ENCODE peak calls at places on chromosomes 12 and 14, in seven cellular contexts. N is heart left ventricle, J is endothelial cell of umbilical vein, O is adrenal gland, D is breast epithelium, B is transverse colon, U is H1. A is an unnamed sample. For H3K36me3, the result is how much of the 10 kb centered on the place peaks cover.

GRCh38 chr12:86331457-86331856 is 75.3 kb upstream of the MGAT4C start:
- DNase-seq in B (no peak), D (no peak), N (no peak), O (no peak), J (no peak), U (no peak), A (no peak)

GRCh38 chr12:79690606-79691298 is at the start of gene PAWR:
- DNase-seq in B (peak), N (peak), J (peak), U (peak), O (peak), D (peak), A (peak)

GRCh38 chr12:79223210-79223609 is 358.6 kb downstream of the SYT1 start:
- DNase-seq in J (no peak), U (no peak), O (no peak), N (no peak), D (no peak), B (no peak), A (no peak)

GRCh38 chr12:58314610-58315009 is 373.2 kb downstream of the ATP23 start:
- DNase-seq in D (no peak), U (no peak), J (peak), O (no peak), N (no peak), B (no peak), A (no peak)

GRCh38 chr12:51437471-51437870 is 12.8 kb downstream of the SLC4A8 start:
- DNase-seq in J (peak), N (no peak), O (no peak), U (no peak), B (no peak), D (no peak), A (no peak)

GRCh38 chr14:64232095-64232830 is 61.9 kb downstream of the ESR2 start:
- DNase-seq in D (no peak), U (no peak), O (peak), B (no peak), N (no peak), J (peak), A (no peak)

GRCh38 chr14:98580131-98580678 is 691.8 kb downstream of the BCL11B start:
- DNase-seq in N (no peak), B (no peak), O (peak), U (no peak), J (no peak), D (no peak), A (no peak)

GRCh38 chr14:58146399-58146798 is 5.6 kb downstream of the ARMH4 start:
- DNase-seq in U (no peak), O (no peak), B (no peak), J (no peak), N (no peak), D (no peak), A (no peak)

GRCh38 chr14:105485720-105486332 is 860 bp upstream of the CRIP1 start:
- DNase-seq in U (no peak), J (peak), N (peak), D (no peak), B (no peak), O (no peak), A (no peak)

GRCh38 chr12:26198742-26199141 is 3.4 kb downstream of the SSPN start:
- DNase-seq in B (no peak), U (no peak), N (no peak), D (no peak), O (peak), J (no peak), A (no peak)

GRCh38 chr12:12723681-12724420 is 6.7 kb downstream of the CDKN1B start:
- DNase-seq in N (peak), U (no peak), J (peak), D (no peak), B (peak), O (peak), A (peak)

GRCh38 chr12:110995016-110995415 is 74.6 kb upstream of the MYL2 start:
- DNase-seq in O (no peak), N (peak), D (no peak), B (no peak), U (no peak), J (no peak), A (no peak)

GRCh38 chr14:59265808-59266207 is 77.3 kb downstream of the DAAM1 start:
- DNase-seq in D (no peak), U (no peak), B (peak), N (no peak), O (no peak), J (no peak), A (no peak)

GRCh38 chr14:61145258-61145902 is 135.8 kb downstream of the TMEM30B start:
- DNase-seq in D (no peak), U (no peak), O (no peak), J (no peak), B (no peak), N (no peak), A (no peak)

GRCh38 chr12:14770495-14771313 is 32.6 kb downstream of the WBP11 start:
- DNase-seq in B (peak), D (peak), O (peak), N (peak), J (peak), U (peak), A (peak)

GRCh38 chr12:13564266-13564810 is 367.8 kb downstream of the EMP1 start:
- DNase-seq in D (no peak), O (no peak), J (no peak), U (no peak), N (no peak), B (no peak), A (no peak)

GRCh38 chr14:99073401-99073800 is 198.6 kb downstream of the BCL11B start:
- DNase-seq in B (no peak), U (no peak), N (no peak), O (no peak), J (no peak), D (no peak), A (no peak)

GRCh38 chr12:93776581-93777018 is 99.4 kb downstream of the CRADD start:
- DNase-seq in O (no peak), B (no peak), D (no peak), N (no peak), J (no peak), U (no peak), A (no peak)

GRCh38 chr12:2294651-2295475 is 242.1 kb downstream of the CACNA1C start:
- DNase-seq in D (no peak), J (no peak), O (peak), N (no peak), U (no peak), B (peak), A (no peak)

GRCh38 chr14:89607453-89607852 is 190.4 kb upstream of the FOXN3 start:
- DNase-seq in O (no peak), U (no peak), B (no peak), D (no peak), J (no peak), N (no peak), A (no peak)

GRCh38 chr12:109770104-109770860 is 56.7 kb downstream of the FAM222A start:
- DNase-seq in U (no peak), J (no peak), N (no peak), B (no peak), D (no peak), O (no peak), A (peak)

GRCh38 chr12:105382771-105383632 is 52.5 kb downstream of the C12orf75 start:
- DNase-seq in J (peak), O (peak), D (no peak), U (no peak), N (peak), B (no peak), A (no peak)

GRCh38 chr12:98646165-98646764 is 1.2 kb downstream of the APAF1 start:
- DNase-seq in D (no peak), J (peak), B (no peak), N (no peak), O (no peak), U (no peak), A (no peak)

GRCh38 chr14:106846218-106846617 is 1319.8 kb downstream of the TMEM121 start:
- DNase-seq in N (no peak), U (no peak), D (no peak), B (no peak), J (no peak), O (no peak), A (no peak)

GRCh38 chr14:101508948-101509729 is 52.2 kb upstream of the DIO3 start:
- DNase-seq in N (no peak), J (no peak), U (no peak), O (no peak), D (no peak), B (no peak), A (no peak)

GRCh38 chr12:108117163-108117849 is 11.8 kb upstream of the WSCD2 start:
- DNase-seq in O (no peak), D (no peak), B (no peak), N (no peak), U (no peak), J (no peak), A (no peak)

GRCh38 chr14:71488703-71489141 is 443.5 kb upstream of the RGS6 start:
- DNase-seq in B (no peak), N (no peak), D (no peak), U (no peak), J (no peak), O (no peak), A (no peak)

GRCh38 chr12:85016423-85016822 is 19.7 kb downstream of the TSPAN19 start:
- DNase-seq in D (no peak), B (no peak), U (no peak), J (peak), O (peak), N (no peak), A (no peak)

GRCh38 chr12:6603095-6603567 is 4.0 kb downstream of the CHD4 start:
- DNase-seq in U (no peak), N (peak), B (peak), O (peak), J (peak), D (no peak), A (no peak)

GRCh38 chr12:14995583-14996425 is 23.0 kb downstream of the PDE6H start:
- DNase-seq in B (no peak), J (peak), D (no peak), U (no peak), O (no peak), N (no peak), A (no peak)

GRCh38 chr14:77799863-77800730 is at the start of gene ADCK1:
- DNase-seq in O (peak), B (peak), N (peak), D (peak), J (peak), U (no peak), A (peak)

GRCh38 chr14:91891081-91891480 is 23.7 kb upstream of the TC2N start:
- DNase-seq in O (no peak), B (no peak), N (no peak), D (no peak), J (no peak), U (no peak), A (no peak)

GRCh38 chr12:26691234-26691970 is 141.6 kb downstream of the ITPR2 start:
- DNase-seq in D (no peak), B (no peak), N (no peak), J (peak), U (peak), O (peak), A (no peak)

GRCh38 chr12:112822056-112822455 is 30.5 kb downstream of the RPH3A start:
- DNase-seq in U (no peak), D (no peak), B (no peak), O (no peak), J (no peak), N (no peak), A (no peak)

GRCh38 chr12:103140217-103140616 is 182.7 kb downstream of the ASCL1 start:
- DNase-seq in U (no peak), B (no peak), D (no peak), N (no peak), J (no peak), O (no peak), A (no peak)

GRCh38 chr14:36661506-36662257 is at the start of gene PAX9:
- DNase-seq in D (peak), B (peak), J (peak), N (peak), U (peak), O (peak), A (peak)

GRCh38 chr12:62582065-62582366 is 115.4 kb downstream of the MON2 start:
- DNase-seq in O (no peak), N (no peak), J (no peak), U (no peak), D (no peak), B (no peak), A (no peak)
- TF ChIP-seq CTCF in O (no peak), N (no peak), J (no peak), U (no peak), D (no peak), B (no peak), A (no peak)

GRCh38 chr14:50116221-50116956 is at the start of gene VCPKMT:
- DNase-seq in O (peak), U (peak), J (peak), D (peak), N (peak), B (peak), A (peak)

GRCh38 chr14:50116986-50117385 is 614 bp upstream of the VCPKMT start:
- DNase-seq in O (peak), J (no peak), U (no peak), D (no peak), N (no peak), B (no peak), A (no peak)

GRCh38 chr14:50110323-50111037 is 5.9 kb downstream of the VCPKMT start:
- DNase-seq in U (no peak), B (no peak), D (no peak), J (no peak), O (no peak), N (no peak), A (no peak)

GRCh38 chr14:50109342-50109741 is 7.0 kb downstream of the VCPKMT start:
- DNase-seq in J (peak), U (no peak), D (no peak), B (no peak), N (no peak), O (no peak), A (no peak)

DNA sequence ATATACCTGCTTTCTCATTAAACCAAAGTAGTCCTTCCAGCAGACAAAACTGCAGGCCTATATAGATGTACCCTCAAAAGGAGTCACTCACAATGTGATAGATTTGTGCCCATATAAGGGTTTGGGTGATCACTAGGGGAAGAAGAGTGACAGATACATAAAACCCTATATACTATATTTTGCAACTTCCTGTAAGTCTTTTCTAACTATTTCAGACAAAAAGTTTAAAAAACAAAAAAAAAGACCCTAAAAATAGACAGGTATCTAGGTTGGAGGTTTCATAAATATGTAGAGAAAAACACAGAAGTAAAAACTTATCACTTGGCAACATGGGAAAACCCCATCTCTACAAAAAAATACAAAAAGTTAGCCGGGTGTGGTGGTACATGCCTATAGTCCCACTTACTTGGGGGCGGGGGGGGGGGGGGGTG is 3.0 kb downstream of the VCPKMT start:
- DNase-seq in J (no peak), B (no peak), N (no peak), D (no peak), U (no peak), O (no peak), A (no peak)
- H3K36me3 ChIP-seq in J (under half), B (under half), N (under half), D (under half), U (half or more), O (under half), A (half or more)

DNA sequence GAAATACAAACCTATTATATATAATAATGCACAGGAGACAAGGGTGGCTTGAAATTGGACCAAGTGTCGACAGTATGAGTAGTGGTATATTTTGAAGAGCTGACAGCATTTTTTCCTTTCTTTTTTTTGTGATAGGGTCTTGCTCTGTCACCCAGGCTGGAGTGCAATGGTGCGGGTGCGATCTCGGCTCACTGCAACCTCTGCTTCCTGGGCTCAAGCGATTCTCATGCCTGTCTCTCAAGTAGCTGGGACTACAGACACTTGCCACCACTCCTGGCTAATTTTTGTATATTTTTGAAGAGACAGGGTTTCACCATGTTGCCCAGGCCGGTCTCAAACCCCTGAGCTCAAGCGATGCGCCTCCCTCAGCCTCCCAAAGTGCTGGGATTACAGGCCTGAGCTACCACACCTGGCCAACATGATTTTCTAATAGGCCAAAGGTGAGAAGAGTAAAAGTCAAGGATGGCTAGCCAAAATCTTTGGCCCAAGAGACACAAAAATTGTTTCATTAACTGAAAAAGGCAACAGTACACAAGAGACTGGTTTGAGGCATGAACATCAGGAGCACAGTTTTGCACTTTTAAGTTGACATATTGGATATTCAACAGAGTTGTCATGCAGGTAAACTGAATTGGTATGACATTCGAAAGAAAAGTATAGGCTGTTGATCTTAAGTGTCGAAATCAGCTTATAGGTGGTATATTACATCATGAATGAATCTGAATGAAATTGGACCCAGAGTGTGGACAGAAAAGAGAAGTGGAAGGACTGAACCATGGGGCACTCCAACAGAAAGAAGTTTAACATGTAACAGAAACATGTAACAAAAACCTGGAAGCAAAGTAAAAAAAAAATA is 12.5 kb downstream of the HNRNPC start:
- DNase-seq in N (no peak), U (no peak), D (no peak), J (no peak), O (no peak), B (no peak), A (no peak)
- TF ChIP-seq POLR2A in N (no peak), U (peak), D (no peak), J (no peak), O (no peak), B (no peak), A (no peak)

GRCh38 chr12:22118206-22118605 is 72.2 kb downstream of the CMAS start:
- DNase-seq in N (no peak), B (no peak), D (no peak), U (no peak), O (peak), J (no peak), A (no peak)

GRCh38 chr12:22116376-22116775 is 70.4 kb downstream of the CMAS start:
- DNase-seq in U (no peak), J (no peak), B (no peak), N (no peak), O (no peak), D (no peak), A (no peak)

GRCh38 chr12:22117551-22117950 is 71.5 kb downstream of the CMAS start:
- DNase-seq in B (no peak), U (no peak), N (no peak), O (no peak), J (no peak), D (no peak), A (no peak)

GRCh38 chr12:22124987-22125386 is 79.0 kb downstream of the CMAS start:
- DNase-seq in B (no peak), O (no peak), N (no peak), U (no peak), D (no peak), J (no peak), A (no peak)

GRCh38 chr12:22121224-22121623 is 75.2 kb downstream of the CMAS start:
- DNase-seq in J (no peak), N (no peak), D (no peak), B (peak), U (no peak), O (no peak), A (no peak)
- TF ChIP-seq CTCF in J (peak), N (no peak), D (no peak), B (peak), U (peak), O (no peak), A (no peak)

GRCh38 chr12:131786331-131786730 is 41.9 kb upstream of the MMP17 start:
- DNase-seq in D (no peak), N (no peak), J (no peak), B (no peak), O (no peak), U (no peak), A (no peak)
- H3K36me3 ChIP-seq in D (under half), N (under half), J (under half), B (under half), O (under half), U (under half), A (half or more)

DNA sequence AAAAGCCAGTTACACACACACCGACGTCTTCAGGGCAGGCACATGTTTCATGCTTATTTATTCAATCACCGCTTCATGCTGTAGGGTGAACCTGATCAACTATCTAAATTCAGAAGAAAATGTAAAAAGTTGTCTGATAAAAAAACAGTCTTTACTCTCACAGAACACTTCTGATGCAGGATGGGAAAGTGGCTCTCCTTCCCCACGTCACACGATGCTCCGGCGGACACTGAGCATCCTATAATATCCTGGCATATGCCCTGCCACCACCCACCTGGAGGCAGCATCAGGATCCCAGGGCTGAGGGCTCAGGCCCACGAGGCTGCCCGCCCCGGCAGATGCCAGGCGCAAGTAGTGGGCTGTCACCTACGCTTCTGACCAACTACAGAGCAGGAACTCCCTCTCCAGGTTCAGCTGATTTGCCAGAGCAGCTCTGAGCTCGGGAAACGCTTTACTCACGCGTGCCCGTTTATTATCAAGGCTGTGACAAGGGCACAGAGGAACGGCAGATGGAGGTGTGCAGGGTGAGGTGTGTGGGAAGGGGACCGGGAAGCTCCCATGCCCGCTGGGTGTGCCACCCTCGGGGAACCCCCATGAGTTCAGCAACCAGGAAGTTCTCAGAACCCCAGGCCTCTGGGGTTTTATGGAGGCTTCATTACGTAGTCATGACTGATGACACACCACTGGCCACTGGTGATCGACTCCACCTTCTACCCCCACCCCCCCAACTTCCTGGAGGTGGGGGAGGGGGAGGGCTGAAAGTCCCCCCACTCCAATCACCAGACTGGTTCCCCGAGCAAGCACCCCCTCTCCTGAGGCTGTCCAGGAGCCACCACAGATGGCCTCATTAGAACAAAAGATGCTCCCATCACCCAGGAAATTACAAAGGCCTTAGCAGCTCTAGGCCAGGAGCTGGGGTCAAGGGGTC is 32.1 kb downstream of the SLC15A4 start:
- DNase-seq in N (no peak), J (no peak), D (no peak), O (no peak), U (no peak), B (peak), A (no peak)
- TF ChIP-seq POLR2A in N (no peak), J (no peak), D (no peak), O (no peak), U (no peak), B (no peak), A (no peak)

GRCh38 chr12:121838096-121838495 is 20.6 kb downstream of the HPD start:
- DNase-seq in B (no peak), J (no peak), O (no peak), D (no peak), N (no peak), U (no peak), A (no peak)

GRCh38 chr12:121843236-121843982 is 15.2 kb downstream of the HPD start:
- DNase-seq in O (no peak), N (no peak), U (no peak), D (no peak), J (no peak), B (no peak), A (no peak)

GRCh38 chr12:121839993-121840761 is 18.5 kb downstream of the HPD start:
- DNase-seq in N (no peak), O (no peak), B (no peak), D (no peak), U (no peak), J (no peak), A (no peak)

GRCh38 chr12:121839106-121839992 is 19.3 kb downstream of the HPD start:
- DNase-seq in N (peak), J (peak), D (peak), U (peak), B (peak), O (peak), A (peak)

GRCh38 chr12:121837680-121838079 is 21.0 kb downstream of the HPD start:
- DNase-seq in D (no peak), J (no peak), B (no peak), U (no peak), O (no peak), N (no peak), A (no peak)
- TF ChIP-seq CTCF in D (no peak), J (no peak), B (no peak), U (no peak), O (no peak), N (no peak), A (no peak)